ENCODE peak calls at places on chromosomes 3 and 15, in seven cellular contexts. I, W, K, X, U, S and D are unnamed samples. For H3K9me3, the result is how much of the 10 kb centered on the place peaks cover.

GRCh38 chr3:158539414-158540014 is 31.5 kb upstream of the MLF1 start:
- DNase-seq in U (peak), S (no peak), I (peak), K (peak), X (peak), W (peak), D (peak)

GRCh38 chr3:170171563-170171962 is 10.0 kb downstream of the PHC3 start:
- DNase-seq in W (no peak), S (no peak), I (no peak), K (no peak), U (no peak), X (no peak), D (no peak)

GRCh38 chr15:87401986-87402385 is 854.6 kb downstream of the NTRK3 start:
- DNase-seq in X (no peak), K (no peak), S (peak), W (no peak), I (no peak), U (no peak), D (no peak)

GRCh38 chr3:112813723-112814171 is 32.9 kb downstream of the CD200R1L start:
- DNase-seq in S (no peak), K (peak), W (peak), X (peak), I (no peak), U (peak), D (no peak)

GRCh38 chr3:146559388-146559787 is 15.0 kb upstream of the PLSCR1 start:
- DNase-seq in X (no peak), I (no peak), U (no peak), W (no peak), S (no peak), K (no peak), D (no peak)

GRCh38 chr15:80800067-80800466 is 20.9 kb downstream of the CEMIP start:
- DNase-seq in W (no peak), U (no peak), X (no peak), I (no peak), S (no peak), K (no peak), D (no peak)

GRCh38 chr3:52784931-52785590 is 7.7 kb downstream of the ITIH1 start:
- DNase-seq in W (no peak), I (peak), K (no peak), X (no peak), S (no peak), U (no peak), D (no peak)

GRCh38 chr3:152269423-152270144 is 855 bp downstream of the MBNL1 start:
- DNase-seq in U (peak), I (no peak), K (peak), X (peak), W (peak), S (peak), D (no peak)

GRCh38 chr15:43241100-43241499 is 20.3 kb upstream of the EPB42 start:
- DNase-seq in I (no peak), X (no peak), K (no peak), W (peak), S (no peak), U (peak), D (no peak)

GRCh38 chr3:39601241-39601640 is 133.8 kb downstream of the MOBP start:
- DNase-seq in K (no peak), X (no peak), S (no peak), I (no peak), W (no peak), U (no peak), D (no peak)

GRCh38 chr3:62201438-62202035 is 171.8 kb downstream of the FEZF2 start:
- DNase-seq in U (no peak), K (peak), X (peak), I (no peak), W (peak), S (no peak), D (peak)

GRCh38 chr15:74812533-74812932 is at the start of gene LMAN1L:
- DNase-seq in S (no peak), I (no peak), U (no peak), K (no peak), W (peak), X (no peak), D (no peak)

GRCh38 chr3:66362541-66362941 is 138.3 kb downstream of the LRIG1 start:
- DNase-seq in X (peak), U (no peak), S (no peak), K (no peak), I (no peak), W (peak), D (no peak)

GRCh38 chr15:80234883-80235282 is 17.1 kb downstream of the CTXND1 start:
- DNase-seq in W (peak), S (peak), X (peak), I (peak), U (peak), K (peak), D (peak)

GRCh38 chr15:85473455-85473854 is 93.1 kb downstream of the AKAP13 start:
- DNase-seq in I (peak), U (no peak), S (no peak), W (peak), K (no peak), X (peak), D (no peak)

GRCh38 chr3:115659253-115659652 is 35.9 kb downstream of the GAP43 start:
- DNase-seq in W (no peak), X (no peak), S (no peak), U (no peak), K (no peak), I (no peak), D (no peak)

GRCh38 chr3:10986592-10986991 is 6.0 kb upstream of the SLC6A1 start:
- DNase-seq in I (no peak), W (no peak), S (no peak), U (no peak), X (no peak), K (no peak), D (no peak)

GRCh38 chr3:36677331-36678007 is 86.9 kb downstream of the DCLK3 start:
- DNase-seq in S (no peak), X (peak), I (no peak), W (peak), K (no peak), U (no peak), D (no peak)

GRCh38 chr15:63189955-63190691 is 717 bp downstream of the RAB8B start:
- DNase-seq in S (no peak), W (no peak), I (peak), K (peak), X (no peak), U (no peak), D (no peak)

GRCh38 chr15:85742186-85742751 is 52.5 kb downstream of the KLHL25 start:
- DNase-seq in X (peak), U (no peak), K (no peak), S (no peak), W (peak), I (peak), D (no peak)

GRCh38 chr3:184734903-184735630 is 23.2 kb upstream of the MAGEF1 start:
- DNase-seq in I (peak), K (no peak), S (no peak), X (no peak), W (no peak), U (no peak), D (no peak)

GRCh38 chr15:91965501-91966180 is 112.1 kb downstream of the SLCO3A1 start:
- DNase-seq in I (no peak), S (no peak), U (no peak), K (no peak), X (no peak), W (peak), D (no peak)

GRCh38 chr3:54955941-54956340 is 28.1 kb upstream of the LRTM1 start:
- DNase-seq in X (no peak), S (no peak), I (no peak), K (no peak), W (no peak), U (no peak), D (no peak)

GRCh38 chr3:63662500-63662899 is 10.0 kb downstream of the SNTN start:
- DNase-seq in K (peak), I (peak), W (no peak), U (no peak), S (peak), X (no peak), D (no peak)

GRCh38 chr15:53196235-53196634 is 406.1 kb upstream of the ONECUT1 start:
- DNase-seq in S (no peak), X (no peak), U (no peak), W (no peak), I (no peak), K (no peak), D (no peak)

GRCh38 chr15:75720787-75721461 is 8.3 kb upstream of the CSPG4 start:
- DNase-seq in X (peak), K (peak), S (peak), I (peak), W (no peak), U (peak), D (peak)

GRCh38 chr3:188174309-188175044 is 20.5 kb downstream of the LPP start:
- DNase-seq in W (no peak), X (no peak), S (no peak), U (no peak), I (no peak), K (no peak), D (no peak)

GRCh38 chr3:139427283-139428060 is 38.0 kb upstream of the COPB2 start:
- DNase-seq in X (peak), I (peak), S (no peak), K (peak), W (peak), U (peak), D (peak)

GRCh38 chr15:89498574-89498906 is 2.2 kb upstream of the RHCG start:
- DNase-seq in U (no peak), I (no peak), X (no peak), W (no peak), S (no peak), K (no peak), D (no peak)

GRCh38 chr15:76060098-76060989 is 559 bp downstream of the TMEM266 start:
- DNase-seq in K (no peak), W (no peak), S (no peak), I (no peak), X (no peak), U (no peak), D (no peak)

GRCh38 chr15:45429974-45430792 is 51.8 kb upstream of the GATM start:
- DNase-seq in X (peak), S (peak), U (peak), I (peak), W (peak), K (peak), D (peak)

GRCh38 chr15:50003786-50004334 is 115.2 kb downstream of the ATP8B4 start:
- DNase-seq in S (peak), K (peak), W (peak), I (peak), U (peak), X (peak), D (peak)

GRCh38 chr15:39084683-39085530 is 496.0 kb upstream of the THBS1 start:
- DNase-seq in I (no peak), S (no peak), U (peak), W (peak), X (peak), K (no peak), D (no peak)

GRCh38 chr3:108182339-108182738 is 39.9 kb downstream of the IFT57 start:
- DNase-seq in X (no peak), W (no peak), K (no peak), S (no peak), U (no peak), I (no peak), D (no peak)

GRCh38 chr3:152719264-152719663 is 115.7 kb upstream of the P2RY1 start:
- DNase-seq in K (no peak), I (no peak), W (peak), X (peak), U (no peak), S (no peak), D (no peak)

GRCh38 chr3:118196183-118196582 is 838.5 kb downstream of the IGSF11 start:
- DNase-seq in S (no peak), U (no peak), I (no peak), W (no peak), X (no peak), K (no peak), D (no peak)
- H3K9me3 ChIP-seq in S (under half), U (under half), I (under half), W (under half), X (half or more), K (under half), D (under half)

DNA sequence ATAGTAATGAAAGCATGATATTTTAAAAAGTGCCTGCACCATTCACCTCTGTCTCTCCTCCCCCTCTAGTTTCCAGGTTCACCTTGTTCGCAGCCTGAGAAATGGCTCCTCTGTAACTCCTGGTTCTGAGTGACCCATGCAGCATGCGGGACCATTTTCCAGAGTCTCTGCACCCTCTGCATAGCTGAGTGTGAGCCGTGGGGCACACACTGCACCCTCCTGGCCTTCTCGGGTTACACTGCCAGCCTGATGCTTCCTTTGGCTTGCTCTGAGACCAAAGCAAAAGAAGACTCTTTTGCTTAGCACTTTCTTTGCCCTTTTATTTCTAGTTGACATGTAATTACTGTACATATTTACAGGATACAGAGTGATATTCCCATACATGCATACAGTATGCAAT is 287.3 kb downstream of the GABRG3 start:
- DNase-seq in S (peak), I (peak), X (no peak), W (no peak), U (no peak), K (no peak), D (no peak)
- H3K9me3 ChIP-seq in S (under half), I (under half), X (under half), W (under half), U (under half), K (under half), D (under half)

GRCh38 chr3:69695443-69695842 is 43.8 kb upstream of the MITF start:
- DNase-seq in I (no peak), X (no peak), U (no peak), K (no peak), W (no peak), S (no peak), D (no peak)
- H3K9me3 ChIP-seq in I (under half), X (under half), U (under half), K (under half), W (under half), S (under half), D (under half)

GRCh38 chr3:111143-112069 is 85.2 kb upstream of the CHL1 start:
- DNase-seq in W (no peak), X (no peak), U (no peak), I (no peak), S (no peak), K (no peak), D (no peak)
- H3K9me3 ChIP-seq in W (under half), X (under half), U (under half), I (half or more), S (under half), K (under half), D (under half)

DNA sequence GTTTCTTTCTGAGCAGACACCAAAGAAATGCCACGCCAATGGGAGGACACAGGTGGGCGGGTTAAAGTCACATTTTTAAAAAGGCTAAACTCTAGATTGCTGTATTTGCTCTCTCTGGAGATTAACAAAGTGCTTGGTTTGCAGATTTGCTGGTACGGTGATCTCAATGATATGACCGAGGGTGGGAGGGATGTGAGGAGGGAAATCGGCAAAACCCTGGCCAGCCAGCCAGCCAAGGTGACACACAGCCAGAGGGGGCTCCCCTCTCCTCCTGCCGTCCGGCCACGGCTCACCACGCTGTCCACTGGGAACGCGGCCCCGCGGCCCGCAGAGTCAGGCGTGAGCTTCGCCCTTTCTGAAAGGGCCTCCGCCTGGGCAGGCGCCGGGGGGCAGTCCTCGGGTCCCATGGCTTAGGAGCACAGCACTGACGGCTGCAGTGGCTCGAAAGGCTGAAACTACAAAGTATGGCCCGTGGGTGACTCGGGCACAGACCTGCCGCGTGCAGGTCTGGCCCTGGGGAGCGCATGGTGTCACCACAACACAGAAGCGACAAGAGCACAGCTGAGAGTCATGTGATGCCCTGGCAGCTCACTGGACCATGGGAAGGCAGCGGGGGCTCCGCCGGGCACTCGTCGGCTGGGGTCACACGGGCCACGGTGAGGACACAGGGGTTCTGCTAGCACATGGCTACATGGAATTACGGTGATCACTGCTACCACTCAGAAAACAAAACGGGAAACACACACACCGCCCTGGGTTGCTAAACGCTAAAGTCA is 57.8 kb upstream of the RPL32 start:
- DNase-seq in I (no peak), W (no peak), S (no peak), U (no peak), K (no peak), X (no peak), D (no peak)
- H3K9me3 ChIP-seq in I (under half), W (under half), S (under half), U (under half), K (under half), X (under half), D (under half)

DNA sequence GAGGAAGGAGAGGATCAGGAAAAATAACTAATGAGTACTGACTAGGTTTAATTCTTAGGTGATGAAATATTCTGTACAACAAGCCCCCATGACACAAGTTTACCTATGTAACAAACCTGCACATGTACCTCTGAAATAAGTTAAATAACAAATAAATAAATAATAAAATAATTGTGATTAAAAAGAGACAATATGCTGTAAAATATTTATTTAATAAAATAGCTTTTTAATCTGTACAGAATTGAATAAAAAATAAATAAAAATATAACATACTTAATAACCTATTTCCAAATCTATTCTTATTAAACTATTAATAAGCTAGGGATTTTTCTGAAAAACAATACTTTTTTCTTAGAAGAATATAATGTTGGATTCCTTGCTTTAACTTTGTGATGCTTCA is 355.6 kb downstream of the CNTN6 start:
- DNase-seq in S (no peak), X (no peak), I (no peak), K (no peak), W (no peak), U (no peak), D (no peak)
- H3K9me3 ChIP-seq in S (under half), X (under half), I (under half), K (under half), W (under half), U (under half), D (under half)

DNA sequence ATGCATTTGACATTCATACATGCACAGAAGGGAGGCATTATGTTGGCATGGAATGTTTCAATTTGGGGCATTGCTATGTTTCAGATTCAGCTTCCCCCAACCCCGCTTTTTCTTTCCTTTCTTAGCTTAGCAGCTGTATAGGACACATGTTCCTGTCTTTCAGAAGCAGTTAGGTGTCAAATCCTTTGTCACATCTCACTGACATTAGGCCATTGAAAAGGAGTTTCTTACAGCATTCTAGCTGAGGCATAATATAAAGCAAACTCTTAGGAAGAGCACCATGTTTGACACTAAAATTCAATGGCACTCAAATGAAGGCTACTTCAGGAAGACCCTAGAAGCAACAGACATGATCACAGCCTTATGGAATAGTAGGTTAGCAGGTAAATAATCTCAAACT is 318.3 kb upstream of the ARPP21 start:
- DNase-seq in S (no peak), U (no peak), W (no peak), I (no peak), X (no peak), K (no peak), D (no peak)
- H3K9me3 ChIP-seq in S (under half), U (under half), W (under half), I (under half), X (under half), K (under half), D (under half)